ENCODE peak calls at places on chromosomes 5 and 9, in six cellular contexts. B, T, U, M, G and P are unnamed samples.

GRCh38 chr5:34957299-34957698 is 27.9 kb downstream of the DNAJC21 start:
- DNase-seq in B (no peak), T (peak; percentile 12), U (no peak), M (no peak), G (no peak), P (no peak)

GRCh38 chr9:106613250-106613737 is 249.7 kb upstream of the ZNF462 start:
- DNase-seq in B (peak; percentile 23), T (no peak), U (no peak), M (no peak), G (peak; percentile 84), P (peak; percentile 45)

GRCh38 chr9:120947222-120947621 is 20.6 kb upstream of the TRAF1 start:
- DNase-seq in B (no peak), T (no peak), U (no peak), M (no peak), G (no peak), P (no peak)

GRCh38 chr5:127885176-127885575 is 182.0 kb downstream of the CCDC192 start:
- DNase-seq in B (no peak), T (no peak), U (no peak), M (no peak), G (no peak), P (no peak)

GRCh38 chr9:133709716-133710571 is 28.2 kb downstream of the SARDH start:
- DNase-seq in B (no peak), T (no peak), U (no peak), M (no peak), G (no peak), P (peak; percentile 18)

GRCh38 chr5:65482280-65482726 is 583 bp upstream of the ADAMTS6 start:
- DNase-seq in B (no peak), T (peak; percentile 74), U (no peak), M (no peak), G (peak; percentile 25), P (no peak)

GRCh38 chr9:20740929-20741582 is 57.0 kb downstream of the FOCAD start:
- DNase-seq in B (no peak), T (no peak), U (no peak), M (no peak), G (no peak), P (no peak)

GRCh38 chr9:88310310-88310980 is 77.8 kb upstream of the SPIN1 start:
- DNase-seq in B (no peak), T (peak; percentile 31), U (no peak), M (no peak), G (no peak), P (no peak)

GRCh38 chr9:94867842-94868312 is 141.4 kb downstream of the AOPEP start:
- DNase-seq in B (no peak), T (peak; percentile 92), U (no peak), M (no peak), G (no peak), P (no peak)

GRCh38 chr9:80698725-80699124 is 990.6 kb downstream of the TLE1 start:
- DNase-seq in B (no peak), T (no peak), U (no peak), M (no peak), G (no peak), P (no peak)

GRCh38 chr5:142289708-142290573 is 34.9 kb downstream of the SPRY4 start:
- DNase-seq in B (no peak), T (no peak), U (no peak), M (no peak), G (no peak), P (peak; percentile 63)

GRCh38 chr9:133592731-133593409 is 16.3 kb downstream of the FAM163B start:
- DNase-seq in B (no peak), T (peak; percentile 14), U (no peak), M (no peak), G (no peak), P (no peak)

GRCh38 chr9:93304574-93305496 is 120.9 kb downstream of the WNK2 start:
- DNase-seq in B (peak; percentile 68), T (peak; percentile 50), U (peak; percentile 61), M (no peak), G (peak; percentile 80), P (peak; percentile 76)

GRCh38 chr9:4579011-4579410 is 83.1 kb upstream of the PLPP6 start:
- DNase-seq in B (no peak), T (no peak), U (no peak), M (no peak), G (no peak), P (no peak)

GRCh38 chr9:123556464-123557435 is 200.8 kb downstream of the CRB2 start:
- DNase-seq in B (no peak), T (no peak), U (no peak), M (no peak), G (no peak), P (no peak)

GRCh38 chr9:100211471-100211870 is 112.4 kb downstream of the INVS start:
- DNase-seq in B (no peak), T (no peak), U (no peak), M (no peak), G (no peak), P (no peak)

GRCh38 chr9:116000748-116001329 is 152.8 kb upstream of the PAPPA start:
- DNase-seq in B (peak; percentile 18), T (no peak), U (no peak), M (no peak), G (peak; percentile 32), P (peak; percentile 41)

GRCh38 chr9:2559212-2560152 is 62.1 kb upstream of the VLDLR start:
- DNase-seq in B (peak; percentile 83), T (peak; percentile 97), U (peak; percentile 71), M (no peak), G (no peak), P (peak; percentile 68)

GRCh38 chr5:154654484-154655375 is 100.4 kb upstream of the LARP1 start:
- DNase-seq in B (no peak), T (no peak), U (no peak), M (no peak), G (no peak), P (peak; percentile 47)

GRCh38 chr5:150778103-150778516 is 447 bp upstream of the SMIM3 start:
- DNase-seq in B (no peak), T (no peak), U (no peak), M (no peak), G (no peak), P (no peak)

GRCh38 chr5:132656774-132657355 is 1.1 kb upstream of the IL13 start:
- DNase-seq in B (no peak), T (no peak), U (no peak), M (no peak), G (no peak), P (no peak)

GRCh38 chr5:154293219-154293618 is 102.7 kb downstream of the GALNT10 start:
- DNase-seq in B (no peak), T (no peak), U (no peak), M (no peak), G (no peak), P (no peak)

GRCh38 chr5:116137544-116138378 is 52.9 kb downstream of the COMMD10 start:
- DNase-seq in B (no peak), T (peak; percentile 80), U (no peak), M (no peak), G (peak; percentile 62), P (no peak)

GRCh38 chr5:142308358-142308757 is 16.5 kb downstream of the SPRY4 start:
- DNase-seq in B (no peak), T (no peak), U (no peak), M (no peak), G (no peak), P (no peak)

GRCh38 chr9:97854696-97855485 is 1.9 kb downstream of the FOXE1 start:
- DNase-seq in B (no peak), T (no peak), U (no peak), M (no peak), G (no peak), P (no peak)
- H3K4me3 ChIP-seq in B (no peak overlapping the region), T (no peak overlapping the region), U (no peak overlapping the region), M (no peak overlapping the region), G (no peak overlapping the region), P (no peak overlapping the region)

GRCh38 chr9:23538060-23538387 is 288.0 kb downstream of the ELAVL2 start:
- DNase-seq in B (no peak), T (no peak), U (no peak), M (no peak), G (no peak), P (no peak)
- H3K4me3 ChIP-seq in B (no peak overlapping the region), T (no peak overlapping the region), U (peak overlapping the region; percentile 55), M (no peak overlapping the region), G (no peak overlapping the region), P (no peak overlapping the region)

DNA sequence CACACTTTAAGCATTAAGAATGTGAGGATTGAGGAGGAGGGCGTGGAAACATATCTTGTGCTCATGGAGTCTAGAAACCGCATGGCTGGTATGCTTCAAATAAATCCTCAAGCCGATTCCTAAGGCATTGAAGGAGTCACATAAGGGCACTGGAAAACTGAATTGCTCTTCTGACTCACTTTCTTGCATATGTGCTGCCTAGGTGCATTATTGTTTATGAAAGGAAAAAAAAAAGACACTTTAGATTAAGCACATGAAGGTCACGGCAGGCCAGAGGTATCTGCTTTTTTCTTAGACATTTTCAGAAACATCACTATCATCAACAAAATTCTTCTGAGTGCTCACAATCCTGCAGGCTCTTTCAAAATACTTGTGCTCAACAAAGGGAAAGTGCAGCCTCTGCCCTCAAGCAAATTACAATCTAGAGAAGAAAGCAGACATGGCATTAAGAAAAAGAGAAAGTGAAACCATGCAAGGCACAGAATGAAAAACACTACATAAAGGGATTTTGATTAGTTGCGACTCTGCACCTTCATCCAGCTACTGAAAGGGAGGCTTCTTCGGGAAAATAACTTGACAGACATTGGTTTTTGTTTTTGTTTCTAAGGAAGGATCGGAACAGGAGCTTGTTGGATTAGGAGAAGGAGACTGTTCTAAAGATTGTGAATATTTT is 2117.6 kb downstream of the MAT2B start:
- DNase-seq in B (no peak), T (peak; percentile 36), U (no peak), M (no peak), G (no peak), P (no peak)
- H3K4me3 ChIP-seq in B (no peak overlapping the region), T (peak overlapping the region; percentile 20), U (no peak overlapping the region), M (no peak overlapping the region), G (no peak overlapping the region), P (no peak overlapping the region)

GRCh38 chr9:36189978-36190377 is 743 bp upstream of the CLTA start:
- DNase-seq in B (no peak), T (no peak), U (no peak), M (no peak), G (peak; percentile 29), P (no peak)
- H3K4me3 ChIP-seq in B (peak overlapping the region; percentile 94), T (peak overlapping the region; percentile 99), U (peak overlapping the region; percentile 95), M (peak overlapping the region; percentile 93), G (peak overlapping the region; percentile 68), P (peak overlapping the region; percentile 96)

GRCh38 chr5:140041492-140042421 is 1.3 kb downstream of the NRG2 start:
- DNase-seq in B (peak; percentile 90), T (peak; percentile 50), U (peak; percentile 72), M (no peak), G (peak; percentile 65), P (peak; percentile 81)

GRCh38 chr5:140043508-140043872 is 391 bp upstream of the NRG2 start:
- DNase-seq in B (no peak), T (no peak), U (no peak), M (no peak), G (peak; percentile 56), P (peak; percentile 67)

GRCh38 chr5:140042551-140043507 is at the start of gene NRG2:
- DNase-seq in B (peak; percentile 66), T (peak; percentile 30), U (peak; percentile 82), M (peak; percentile 10), G (peak; percentile 86), P (peak; percentile 93)

GRCh38 chr5:140041099-140041491 is 2.0 kb downstream of the NRG2 start:
- DNase-seq in B (no peak), T (no peak), U (no peak), M (no peak), G (no peak), P (no peak)

DNA sequence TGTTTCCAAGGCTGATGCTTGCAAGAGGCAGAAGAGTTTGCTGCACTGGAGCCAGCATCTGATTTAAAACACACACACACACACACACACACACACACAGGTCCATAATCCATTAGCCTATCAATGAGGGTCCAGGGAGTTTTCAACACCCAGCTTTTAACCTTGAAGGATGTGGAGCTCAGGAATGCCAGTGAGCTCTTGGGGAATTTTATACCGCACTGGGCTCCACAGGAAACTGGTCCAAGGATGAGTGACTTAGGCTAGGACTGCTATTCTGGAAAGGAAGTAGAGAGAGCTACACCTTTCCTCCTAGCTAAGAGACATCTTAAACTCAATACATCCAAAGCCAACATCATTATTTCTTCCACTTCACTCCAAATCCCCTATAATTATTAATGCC is 942 bp upstream of the NRG2 start:
- DNase-seq in B (no peak), T (no peak), U (no peak), M (no peak), G (peak; percentile 38), P (no peak)
- H3K4me3 ChIP-seq in B (no peak overlapping the region), T (no peak overlapping the region), U (peak overlapping the region; percentile 80), M (no peak overlapping the region), G (no peak overlapping the region), P (no peak overlapping the region)